ENCODE peak calls at places on chromosomes 6 and 20, in five cellular contexts. L, E, M, J and Q are unnamed samples.

GRCh38 chr20:59574308-59574707 is 30.0 kb upstream of the PHACTR3 start:
- DNase-seq in L (no peak), E (no peak), M (peak; percentile 37), J (no peak), Q (no peak)

GRCh38 chr20:64232794-64233193 is 22.8 kb upstream of the PCMTD2 start:
- DNase-seq in L (no peak), E (no peak), M (no peak), J (no peak), Q (no peak)

GRCh38 chr6:34969662-34970265 is 80.7 kb downstream of the ANKS1A start:
- DNase-seq in L (no peak), E (peak; percentile 85), M (no peak), J (no peak), Q (no peak)

GRCh38 chr6:95203153-95203754 is 374.1 kb upstream of the MANEA start:
- DNase-seq in L (no peak), E (peak; percentile 65), M (no peak), J (no peak), Q (peak; percentile 44)

GRCh38 chr6:158751192-158751591 is 68.0 kb downstream of the EZR start:
- DNase-seq in L (no peak), E (no peak), M (peak; percentile 65), J (no peak), Q (no peak)

GRCh38 chr6:170212956-170213636 is 77.8 kb downstream of the DLL1 start:
- DNase-seq in L (no peak), E (no peak), M (no peak), J (peak; percentile 9), Q (no peak)

GRCh38 chr20:49310695-49311094 is 32.8 kb upstream of the ZNFX1 start:
- DNase-seq in L (no peak), E (peak; percentile 86), M (no peak), J (no peak), Q (no peak)

GRCh38 chr6:170456886-170457698 is 96.0 kb downstream of the PSMB1 start:
- DNase-seq in L (no peak), E (no peak), M (peak; percentile 75), J (no peak), Q (no peak)

GRCh38 chr6:126540161-126540560 is 200.2 kb downstream of the CENPW start:
- DNase-seq in L (no peak), E (no peak), M (no peak), J (no peak), Q (no peak)

GRCh38 chr6:118748311-118749062 is 97.1 kb upstream of the CEP85L start:
- DNase-seq in L (no peak), E (peak; percentile 50), M (peak; percentile 87), J (no peak), Q (no peak)

GRCh38 chr6:122790740-122791679 is 2.0 kb downstream of the SMPDL3A start:
- DNase-seq in L (no peak), E (no peak), M (no peak), J (peak; percentile 40), Q (no peak)

GRCh38 chr6:48570656-48571055 is 459.7 kb upstream of the PTCHD4 start:
- DNase-seq in L (no peak), E (no peak), M (no peak), J (no peak), Q (peak; percentile 1)

GRCh38 chr6:74606488-74607135 is 599.2 kb downstream of the COL12A1 start:
- DNase-seq in L (no peak), E (peak; percentile 86), M (no peak), J (no peak), Q (no peak)

GRCh38 chr6:142744836-142745235 is 200.1 kb downstream of the HIVEP2 start:
- DNase-seq in L (no peak), E (peak; percentile 74), M (no peak), J (no peak), Q (no peak)

GRCh38 chr6:25263602-25264001 is 15.6 kb upstream of the CARMIL1 start:
- DNase-seq in L (no peak), E (peak; percentile 71), M (no peak), J (no peak), Q (no peak)

GRCh38 chr20:38604873-38605303 is 3.3 kb downstream of the ARHGAP40 start:
- DNase-seq in L (no peak), E (peak; percentile 92), M (no peak), J (no peak), Q (no peak)

GRCh38 chr6:36544228-36544627 is 3.1 kb downstream of the STK38 start:
- DNase-seq in L (no peak), E (no peak), M (no peak), J (peak; percentile 35), Q (peak; percentile 64)

GRCh38 chr6:154370545-154370944 is 13.9 kb upstream of the IPCEF1 start:
- DNase-seq in L (no peak), E (peak; percentile 39), M (no peak), J (no peak), Q (peak; percentile 10)

GRCh38 chr6:4356899-4357659 is 221.7 kb upstream of the ECI2 start:
- DNase-seq in L (no peak), E (peak; percentile 8), M (peak; percentile 83), J (no peak), Q (no peak)

GRCh38 chr6:82877213-82878195 is 188.1 kb downstream of the UBE3D start:
- DNase-seq in L (no peak), E (no peak), M (no peak), J (no peak), Q (no peak)

GRCh38 chr6:29886686-29887085 is 55.6 kb upstream of the HLA-A start:
- DNase-seq in L (no peak), E (no peak), M (no peak), J (no peak), Q (no peak)

GRCh38 chr20:4973330-4974097 is 27.8 kb downstream of the SLC23A2 start:
- DNase-seq in L (peak; percentile 29), E (peak; percentile 21), M (peak; percentile 89), J (peak; percentile 26), Q (peak; percentile 96)

GRCh38 chr20:14312001-14312400 is 25.4 kb downstream of the FLRT3 start:
- DNase-seq in L (no peak), E (no peak), M (no peak), J (no peak), Q (no peak)

GRCh38 chr20:18811186-18811585 is 2.4 kb upstream of the SCP2D1 start:
- DNase-seq in L (no peak), E (no peak), M (no peak), J (no peak), Q (no peak)

GRCh38 chr6:1311400-1312192 is at the start of gene FOXQ1:
- DNase-seq in L (no peak), E (peak; percentile 82), M (peak; percentile 94), J (peak; percentile 77), Q (no peak)

GRCh38 chr6:6368040-6368683 is 47.7 kb upstream of the F13A1 start:
- DNase-seq in L (no peak), E (no peak), M (no peak), J (no peak), Q (no peak)

GRCh38 chr6:119310486-119311036 is 39.0 kb downstream of the MAN1A1 start:
- DNase-seq in L (no peak), E (peak; percentile 37), M (no peak), J (no peak), Q (no peak)

GRCh38 chr6:80006541-80006940 is 2.1 kb downstream of the TTK start:
- DNase-seq in L (no peak), E (no peak), M (no peak), J (no peak), Q (no peak)

GRCh38 chr6:85006362-85006761 is 242.0 kb upstream of the TBX18 start:
- DNase-seq in L (no peak), E (no peak), M (no peak), J (no peak), Q (no peak)

GRCh38 chr6:111949546-111949945 is 76.3 kb upstream of the FYN start:
- DNase-seq in L (no peak), E (no peak), M (no peak), J (no peak), Q (no peak)

DNA sequence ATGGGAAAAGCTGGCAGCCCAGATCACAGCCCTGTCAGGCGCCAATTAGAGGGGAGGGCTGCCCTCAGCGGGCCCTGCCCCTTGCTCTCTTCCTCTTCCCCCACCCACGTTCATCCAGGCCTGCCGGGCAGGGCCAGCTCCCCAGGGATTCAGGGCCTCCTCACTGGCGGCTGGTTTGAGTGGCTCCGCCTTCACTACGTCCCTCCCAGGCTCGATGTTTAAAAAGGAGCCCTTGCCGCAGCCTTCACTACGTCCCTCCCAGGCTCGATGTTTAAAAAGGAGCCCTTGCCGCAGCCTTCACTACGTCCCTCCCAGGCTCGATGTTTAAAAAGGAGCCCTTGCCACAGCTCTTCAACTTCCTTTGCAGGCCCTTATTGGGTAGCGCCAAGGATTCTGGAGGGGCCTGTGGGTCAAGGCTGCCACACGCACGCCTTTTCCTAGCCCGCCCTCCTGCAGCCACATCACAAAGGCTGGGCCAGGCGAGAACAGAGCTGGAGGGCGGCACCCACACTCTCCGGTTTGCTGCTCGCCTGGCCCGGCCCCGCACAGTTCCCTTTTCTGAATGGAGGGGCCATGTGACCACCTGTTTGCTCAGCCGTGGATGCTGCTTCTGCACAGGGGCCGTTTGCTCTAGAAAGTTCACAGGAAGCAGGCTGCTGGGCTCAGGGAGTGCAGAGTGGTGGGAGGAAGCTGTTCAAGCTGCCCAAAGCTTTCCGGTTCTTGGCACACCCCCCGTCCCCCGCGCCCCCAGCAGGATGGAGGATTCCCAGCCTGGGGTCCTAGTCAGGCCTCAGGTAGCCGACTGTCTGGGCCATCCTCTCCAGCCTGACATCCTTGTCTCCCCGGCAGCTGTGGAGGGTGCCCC is 1.6 kb downstream of the SLC17A9 start:
- DNase-seq in L (peak; percentile 59), E (peak; percentile 27), M (peak; percentile 95), J (peak; percentile 83), Q (peak; percentile 93)
- H3K4me3 ChIP-seq in L (peak overlapping the region; percentile 18), E (no peak overlapping the region), M (no peak overlapping the region), J (peak overlapping the region; percentile 35), Q (peak overlapping the region; percentile 96)

DNA sequence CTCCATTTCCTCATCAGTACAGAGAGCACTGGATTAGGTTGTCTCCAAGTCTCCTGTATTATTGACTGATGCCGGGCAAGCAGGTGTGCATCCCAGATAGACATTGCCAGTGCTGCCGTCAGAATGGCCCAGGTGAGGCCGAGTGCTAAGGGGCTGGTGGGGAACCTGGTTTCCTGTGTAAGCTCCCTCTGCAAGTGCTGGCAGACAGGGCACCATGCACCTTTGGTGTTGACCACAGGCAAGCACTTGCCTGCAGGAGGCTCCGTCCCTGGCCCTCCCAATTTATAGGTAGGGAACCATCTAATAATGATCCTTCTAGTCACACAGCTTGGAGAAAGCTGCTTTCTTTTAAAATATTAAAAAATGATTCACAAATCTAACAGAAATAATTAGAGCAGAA is 747 bp downstream of the GABRR1 start:
- DNase-seq in L (no peak), E (no peak), M (no peak), J (no peak), Q (no peak)
- TF ChIP-seq CTCF in L (no peak), E (no peak), M (no peak), J (no peak), Q (no peak)

GRCh38 chr20:57425150-57426013 is 34.2 kb downstream of the RBM38 start:
- DNase-seq in L (no peak), E (no peak), M (no peak), J (no peak), Q (peak; percentile 58)
- H3K4me3 ChIP-seq in L (no peak overlapping the region), E (no peak overlapping the region), M (no peak overlapping the region), J (no peak overlapping the region), Q (peak overlapping the region; percentile 18)

GRCh38 chr6:45898941-45899682 is 116.5 kb downstream of the CLIC5 start:
- DNase-seq in L (no peak), E (peak; percentile 30), M (no peak), J (no peak), Q (no peak)

GRCh38 chr6:45901777-45902650 is 113.6 kb downstream of the CLIC5 start:
- DNase-seq in L (no peak), E (no peak), M (no peak), J (no peak), Q (no peak)

GRCh38 chr6:45902984-45903383 is 112.7 kb downstream of the CLIC5 start:
- DNase-seq in L (no peak), E (no peak), M (no peak), J (no peak), Q (no peak)

GRCh38 chr6:45899683-45899946 is 116.0 kb downstream of the CLIC5 start:
- DNase-seq in L (no peak), E (no peak), M (no peak), J (no peak), Q (no peak)

GRCh38 chr6:45900808-45901752 is 114.6 kb downstream of the CLIC5 start:
- DNase-seq in L (no peak), E (peak; percentile 48), M (no peak), J (no peak), Q (no peak)
- TF ChIP-seq CTCF in L (no peak), E (no peak), M (no peak), J (no peak), Q (no peak)